ENCODE peak calls at places on chromosome 20, in four cellular contexts. U is GM12878, Y is K562, T is HepG2. H is an unnamed sample.

GRCh38 chr20:44053046-44053445 is 133.9 kb downstream of the JPH2 start:
- DNase-seq in U (no peak), Y (no peak), T (no peak), H (no peak)

GRCh38 chr20:15318682-15319081 is 981.3 kb upstream of the FLRT3 start:
- DNase-seq in U (no peak), Y (no peak), T (no peak), H (no peak)

GRCh38 chr20:44457016-44457415 is 18.7 kb upstream of the TTPAL start:
- DNase-seq in U (no peak), Y (peak), T (no peak), H (peak)

GRCh38 chr20:23691675-23692074 is 2.8 kb upstream of the CST4 start:
- DNase-seq in U (no peak), Y (no peak), T (no peak), H (no peak)

GRCh38 chr20:62365814-62366369 is 1.2 kb downstream of the LAMA5 start:
- DNase-seq in U (no peak), Y (peak), T (no peak), H (no peak)

GRCh38 chr20:44681796-44682566 is 30.5 kb upstream of the ADA start:
- DNase-seq in U (no peak), Y (no peak), T (no peak), H (no peak)

GRCh38 chr20:56875803-56876202 is 246.7 kb downstream of the TFAP2C start:
- DNase-seq in U (no peak), Y (no peak), T (no peak), H (no peak)

GRCh38 chr20:55142932-55143331 is 667.5 kb downstream of the DOK5 start:
- DNase-seq in U (no peak), Y (no peak), T (no peak), H (no peak)

GRCh38 chr20:25629816-25630499 is 6.1 kb upstream of the NANP start:
- DNase-seq in U (no peak), Y (no peak), T (no peak), H (no peak)

GRCh38 chr20:58128635-58129625 is 99.5 kb downstream of the ANKRD60 start:
- DNase-seq in U (no peak), Y (no peak), T (no peak), H (no peak)

GRCh38 chr20:36644713-36645109 is 1.3 kb downstream of the SLA2 start:
- DNase-seq in U (no peak), Y (no peak), T (no peak), H (no peak)

GRCh38 chr20:57560554-57561355 is at the start of gene PCK1:
- DNase-seq in U (no peak), Y (peak), T (peak), H (no peak)

GRCh38 chr20:57616143-57616951 is 3.9 kb downstream of the ZBP1 start:
- DNase-seq in U (no peak), Y (no peak), T (no peak), H (no peak)

GRCh38 chr20:59603176-59603575 is 1.2 kb upstream of the PHACTR3 start:
- DNase-seq in U (no peak), Y (no peak), T (no peak), H (no peak)

GRCh38 chr20:44083220-44083933 is 103.6 kb downstream of the JPH2 start:
- DNase-seq in U (no peak), Y (no peak), T (no peak), H (peak)

GRCh38 chr20:58698741-58699141 is 6.1 kb downstream of the NPEPL1 start:
- DNase-seq in U (no peak), Y (no peak), T (no peak), H (no peak)

GRCh38 chr20:60272790-60273189 is 314.6 kb downstream of the CDH26 start:
- DNase-seq in U (no peak), Y (no peak), T (no peak), H (no peak)

GRCh38 chr20:24970030-24970553 is 21.0 kb downstream of the CST7 start:
- DNase-seq in U (no peak), Y (no peak), T (no peak), H (no peak)

GRCh38 chr20:11711214-11711613 is 206.5 kb upstream of the BTBD3 start:
- DNase-seq in U (no peak), Y (no peak), T (no peak), H (no peak)

GRCh38 chr20:58169441-58169840 is 59.0 kb downstream of the ANKRD60 start:
- DNase-seq in U (no peak), Y (no peak), T (no peak), H (no peak)

GRCh38 chr20:13041574-13042457 is 33.0 kb downstream of the SPTLC3 start:
- DNase-seq in U (no peak), Y (no peak), T (no peak), H (no peak)

GRCh38 chr20:59850018-59850641 is 83.3 kb downstream of the SYCP2 start:
- DNase-seq in U (peak), Y (peak), T (peak), H (no peak)

GRCh38 chr20:48841861-48842529 is 14.2 kb upstream of the PREX1 start:
- DNase-seq in U (no peak), Y (peak), T (no peak), H (no peak)

GRCh38 chr20:35883778-35884540 is 70.3 kb downstream of the SCAND1 start:
- DNase-seq in U (no peak), Y (peak), T (peak), H (peak)

GRCh38 chr20:54020348-54020747 is 50.0 kb downstream of the BCAS1 start:
- DNase-seq in U (no peak), Y (no peak), T (no peak), H (no peak)

GRCh38 chr20:37737806-37738442 is 44.1 kb downstream of the CTNNBL1 start:
- DNase-seq in U (no peak), Y (no peak), T (no peak), H (no peak)

GRCh38 chr20:13545755-13546154 is 93.0 kb downstream of the TASP1 start:
- DNase-seq in U (no peak), Y (no peak), T (no peak), H (no peak)

GRCh38 chr20:48405909-48406308 is 421.9 kb downstream of the PREX1 start:
- DNase-seq in U (no peak), Y (peak), T (peak), H (peak)

GRCh38 chr20:4261333-4262284 is 246.3 kb upstream of the RNF24 start:
- DNase-seq in U (no peak), Y (no peak), T (no peak), H (no peak)

GRCh38 chr20:29079769-29080690 is 2177.4 kb upstream of the DEFB115 start:
- DNase-seq in U (no peak), Y (peak), T (peak), H (peak)

GRCh38 chr20:43717616-43717995 is 9.2 kb downstream of the GTSF1L start:
- DNase-seq in U (no peak), Y (no peak), T (no peak), H (no peak)

GRCh38 chr20:49633643-49634042 is 65.7 kb upstream of the PTGIS start:
- DNase-seq in U (no peak), Y (no peak), T (no peak), H (no peak)

GRCh38 chr20:24833592-24833991 is 115.5 kb upstream of the CST7 start:
- DNase-seq in U (no peak), Y (no peak), T (no peak), H (no peak)

GRCh38 chr20:62586799-62587198 is 55.5 kb upstream of the SLCO4A1 start:
- DNase-seq in U (no peak), Y (no peak), T (no peak), H (peak)

GRCh38 chr20:60138263-60139127 is 180.3 kb downstream of the CDH26 start:
- DNase-seq in U (no peak), Y (peak), T (no peak), H (no peak)

GRCh38 chr20:59673288-59673997 is 69.1 kb downstream of the PHACTR3 start:
- DNase-seq in U (no peak), Y (no peak), T (no peak), H (no peak)

GRCh38 chr20:4087923-4088322 is 72.6 kb upstream of the RNF24 start:
- DNase-seq in U (no peak), Y (no peak), T (no peak), H (no peak)

DNA sequence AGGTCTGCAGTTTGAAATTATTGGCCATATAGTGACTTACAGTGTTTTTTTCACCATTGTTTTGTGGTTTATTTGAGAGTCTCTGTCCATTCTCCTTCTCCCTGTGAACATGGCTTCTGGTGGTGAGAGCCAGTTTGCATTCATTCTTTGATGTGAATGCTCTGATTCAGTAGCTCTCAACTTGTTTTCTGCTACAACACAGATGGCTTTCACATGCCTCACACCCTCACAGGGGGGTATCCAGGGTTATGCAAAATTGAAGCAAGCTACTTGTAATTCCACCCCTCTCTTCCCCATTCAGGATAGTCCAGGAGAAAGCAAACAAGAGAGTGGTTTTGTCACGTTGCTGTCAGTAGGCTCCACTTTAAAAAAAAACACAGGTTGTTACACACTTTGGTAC is 55.6 kb downstream of the SLX4IP start:
- DNase-seq in U (no peak), Y (no peak), T (no peak), H (no peak)
- TF ChIP-seq NFIC in U (no peak), Y (no peak), T (no peak), H (no peak)

GRCh38 chr20:5354871-5355270 is 38.1 kb upstream of the PROKR2 start:
- DNase-seq in U (no peak), Y (no peak), T (peak), H (no peak)

GRCh38 chr20:5356921-5357320 is 40.2 kb upstream of the PROKR2 start:
- DNase-seq in U (no peak), Y (no peak), T (no peak), H (no peak)

GRCh38 chr20:5349448-5349847 is 32.7 kb upstream of the PROKR2 start:
- DNase-seq in U (no peak), Y (no peak), T (no peak), H (no peak)

GRCh38 chr20:5357942-5358341 is 41.2 kb upstream of the PROKR2 start:
- DNase-seq in U (no peak), Y (no peak), T (no peak), H (no peak)

DNA sequence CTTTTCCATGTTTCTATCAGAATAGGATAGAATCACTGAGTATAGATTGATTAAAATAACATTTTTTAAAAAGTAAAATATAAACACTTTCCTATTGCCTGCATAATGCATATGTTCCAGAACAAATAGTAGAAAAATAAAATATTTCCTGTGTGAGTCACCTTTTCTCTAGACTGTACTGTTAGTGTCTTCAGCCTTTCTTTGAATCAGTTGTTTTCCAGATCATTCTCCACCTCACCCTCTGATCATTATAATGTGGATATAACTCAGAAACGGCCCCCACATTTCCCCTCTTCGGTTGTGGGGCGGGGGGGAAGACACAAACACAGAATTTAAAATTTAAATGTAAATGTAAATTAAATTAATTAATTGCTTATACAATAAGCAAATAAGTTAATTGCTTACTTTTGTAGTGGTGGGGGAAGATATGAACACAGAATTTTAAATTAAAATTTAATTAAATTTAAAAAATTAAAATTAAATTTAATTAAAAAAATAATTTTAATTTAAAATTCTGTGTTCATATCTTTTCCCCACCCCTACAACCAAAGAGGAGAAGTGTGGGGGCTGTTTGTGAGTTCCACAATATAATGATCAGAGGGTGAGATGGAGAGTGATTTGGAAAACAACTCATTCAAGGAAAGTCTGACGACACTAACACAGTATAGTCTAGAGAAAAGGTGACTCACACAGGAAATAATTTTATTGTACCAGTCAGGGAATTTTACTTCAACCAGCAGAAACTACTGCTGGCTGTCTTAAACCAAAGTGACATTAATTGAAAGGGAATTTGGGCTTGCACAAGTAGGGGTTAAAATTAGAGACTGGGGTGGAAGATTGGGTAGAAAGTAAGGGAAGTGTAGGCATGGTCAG is 37.1 kb upstream of the PROKR2 start:
- DNase-seq in U (no peak), Y (no peak), T (no peak), H (no peak)
- TF ChIP-seq RFX5 in U (no peak), Y (no peak), T (no peak), H (no peak)

GRCh38 chr20:3045816-3046676 is at the start of gene MRPS26:
- DNase-seq in U (no peak), Y (peak), T (peak), H (peak)

GRCh38 chr20:3043381-3043780 is at the start of gene GNRH2:
- DNase-seq in U (no peak), Y (no peak), T (no peak), H (no peak)

GRCh38 chr20:3044336-3044965 is 1.0 kb downstream of the GNRH2 start:
- DNase-seq in U (no peak), Y (no peak), T (no peak), H (no peak)

GRCh38 chr20:3046677-3047462 is 1.0 kb downstream of the MRPS26 start:
- DNase-seq in U (no peak), Y (no peak), T (peak), H (no peak)

DNA sequence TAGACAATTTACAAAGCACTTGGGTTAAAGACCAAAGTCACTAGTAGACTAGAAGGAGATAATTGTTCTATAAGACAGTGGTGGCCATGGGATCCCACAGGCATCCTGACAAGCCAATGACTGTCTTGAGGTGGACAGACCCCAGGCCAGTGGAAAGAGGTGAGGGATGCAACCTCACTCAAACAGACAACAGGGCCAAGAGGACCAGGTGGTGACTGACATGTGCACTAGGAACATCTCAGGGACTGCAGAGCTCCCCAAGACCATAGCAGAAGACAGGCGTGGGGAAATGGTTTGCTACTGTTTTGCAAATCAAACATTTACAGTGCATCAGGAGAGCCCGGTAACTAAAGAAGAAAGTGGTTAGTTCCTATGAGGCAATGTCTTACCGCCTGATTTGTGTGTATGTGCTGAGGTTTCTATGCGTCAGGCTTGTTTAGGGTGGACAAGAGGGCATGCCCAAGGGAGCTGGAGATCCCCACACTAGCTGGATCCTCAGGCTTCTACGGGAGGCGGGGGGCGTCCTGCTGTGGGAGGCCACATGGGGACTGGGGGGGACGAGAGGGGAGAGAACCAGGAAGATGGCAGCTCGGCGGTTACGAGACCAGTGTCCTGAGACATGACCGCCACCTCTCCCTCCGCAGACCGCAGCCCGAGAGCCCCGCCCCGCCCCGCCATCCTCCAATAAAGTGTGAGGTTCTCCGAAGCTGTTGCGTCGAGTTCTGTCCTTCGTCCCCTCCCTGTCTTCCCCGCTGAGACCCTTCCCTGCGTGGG is 623 bp upstream of the MRPS26 start:
- DNase-seq in U (no peak), Y (peak), T (no peak), H (peak)
- H2AFZ ChIP-seq in U (peak), Y (peak), T (peak), H (peak)

GRCh38 chr20:2103454-2104153 is 2.0 kb downstream of the STK35 start:
- DNase-seq in U (no peak), Y (no peak), T (peak), H (peak)

GRCh38 chr20:2101935-2102584 is 433 bp downstream of the STK35 start:
- DNase-seq in U (peak), Y (peak), T (peak), H (peak)

GRCh38 chr20:2104236-2104635 is 2.6 kb downstream of the STK35 start:
- DNase-seq in U (no peak), Y (no peak), T (no peak), H (no peak)

GRCh38 chr20:2102585-2103453 is 1.2 kb downstream of the STK35 start:
- DNase-seq in U (no peak), Y (peak), T (peak), H (peak)

DNA sequence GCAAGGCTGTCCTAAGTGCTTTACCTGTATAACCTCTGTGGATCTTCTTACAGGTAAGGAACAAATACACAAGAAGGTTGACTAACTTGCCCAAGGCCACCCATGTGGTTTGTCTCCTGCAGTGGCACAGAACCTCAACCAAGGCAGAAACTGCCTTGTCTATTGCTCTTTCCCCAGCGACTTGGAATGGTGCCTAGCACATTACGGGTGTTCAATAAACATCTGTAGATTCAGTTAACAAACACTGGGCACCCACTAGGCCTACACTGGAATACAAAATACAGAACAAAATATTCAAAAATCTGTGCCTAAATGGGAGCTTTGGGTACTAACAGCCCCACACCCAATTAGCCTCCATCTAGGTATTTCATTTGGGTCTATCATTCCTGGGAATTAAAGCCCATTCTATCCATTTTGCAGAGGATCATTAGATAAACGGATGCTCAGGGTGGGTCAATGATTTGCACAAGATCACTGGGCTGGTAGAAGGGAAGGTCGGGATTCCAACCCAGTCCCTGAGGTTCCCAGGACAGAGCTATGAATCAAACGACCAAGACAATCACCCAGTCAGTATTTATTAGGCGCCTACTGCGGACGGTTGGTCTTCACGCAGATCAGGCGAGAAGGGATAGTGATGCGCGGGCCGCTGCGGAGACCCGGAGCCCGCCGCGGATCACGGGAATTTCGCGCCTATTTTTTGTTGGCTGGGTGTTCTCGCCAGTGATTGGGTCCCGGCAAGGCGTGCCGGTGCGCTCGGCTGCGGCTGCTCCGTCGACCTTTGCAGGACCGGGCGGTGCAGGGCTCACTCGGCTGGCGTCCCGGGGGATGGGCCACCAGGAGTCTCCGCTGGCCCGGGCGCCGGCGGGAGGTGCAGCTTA is at the start of gene STK35:
- DNase-seq in U (peak), Y (peak), T (no peak), H (peak)
- TF ChIP-seq NFIC in U (no peak), Y (no peak), T (no peak), H (no peak)

GRCh38 chr20:64000906-64001305 is 20.0 kb downstream of the PRPF6 start:
- DNase-seq in U (no peak), Y (no peak), T (no peak), H (no peak)
- TF ChIP-seq RFX5 in U (no peak), Y (no peak), T (no peak), H (no peak)

GRCh38 chr20:10080554-10080953 is 45.8 kb downstream of the ANKEF1 start:
- DNase-seq in U (no peak), Y (no peak), T (no peak), H (no peak)
- H2AFZ ChIP-seq in U (no peak), Y (no peak), T (no peak), H (no peak)

DNA sequence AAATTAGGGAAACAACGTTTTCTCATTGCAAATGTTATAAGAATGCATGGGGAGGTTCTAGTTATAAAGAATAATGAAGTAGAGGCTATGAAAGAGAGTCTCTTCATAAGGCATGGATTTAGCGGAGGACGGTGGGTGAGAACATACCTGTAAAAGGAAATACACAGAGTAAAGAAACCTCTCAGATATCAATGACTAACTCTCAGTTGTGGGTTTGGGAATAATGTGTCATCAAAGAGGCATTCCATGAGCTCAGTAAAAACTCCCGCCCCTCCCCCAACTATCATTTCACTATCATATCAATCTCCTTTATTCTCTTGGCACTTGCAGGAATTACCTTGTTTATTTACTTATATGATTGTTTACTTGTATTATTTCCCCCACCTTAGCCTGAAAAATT is 695.4 kb downstream of the PTPRT start:
- DNase-seq in U (no peak), Y (no peak), T (no peak), H (no peak)
- TF ChIP-seq NFIC in U (no peak), Y (no peak), T (no peak), H (no peak)

GRCh38 chr20:21102691-21103311 is 3.4 kb downstream of the LINC00237 start:
- DNase-seq in U (no peak), Y (no peak), T (no peak), H (peak)
- TF ChIP-seq RFX5 in U (no peak), Y (no peak), T (no peak), H (no peak)

H was measured in SK-N-SH.